ENCODE peak calls at places on chromosomes 7 and 10, in ten cellular contexts. W is stimulated activated CD8-positive, alpha-beta memory T cell treated with anti-CD3 and anti-CD28 coated beads, Interleukin-4, amount 100 ng/mL, for 48 hours; M is A549; E is upper lobe of right lung; C is upper lobe of left lung; K is SW480; I is cardiac fibroblast; Z is ovary; D is tibial nerve; U is hypothalamus. J is an unnamed sample.

GRCh38 chr10:102643346-102644065 is 773 bp upstream of the TRIM8 start:
- DNase-seq in D (no peak), E (peak), C (peak), I (peak), Z (peak), K (peak), U (no peak), W (no peak), M (peak), J (peak)

GRCh38 chr10:130341325-130341724 is 205.1 kb downstream of the GLRX3 start:
- DNase-seq in Z (no peak), K (peak), E (no peak), C (no peak), U (no peak), D (no peak), I (no peak), M (no peak), W (peak), J (no peak)

GRCh38 chr10:31554556-31554955 is 235.5 kb downstream of the ZEB1 start:
- DNase-seq in E (no peak), U (no peak), M (no peak), I (peak), D (no peak), C (no peak), K (no peak), Z (no peak), W (no peak), J (peak)

GRCh38 chr7:128247108-128247507 is 6.0 kb downstream of the LEP start:
- DNase-seq in U (no peak), M (no peak), Z (no peak), D (no peak), K (no peak), I (no peak), W (no peak), C (no peak), E (no peak), J (no peak)

GRCh38 chr7:87021285-87021684 is 38.2 kb downstream of the ELAPOR2 start:
- DNase-seq in U (no peak), K (no peak), Z (no peak), C (no peak), W (no peak), D (no peak), E (no peak), I (no peak), M (no peak), J (no peak)

GRCh38 chr7:140448781-140449180 is 30.5 kb downstream of the MKRN1 start:
- DNase-seq in U (no peak), W (no peak), M (no peak), K (no peak), E (no peak), I (no peak), C (no peak), Z (no peak), D (no peak), J (no peak)

GRCh38 chr7:138785587-138786437 is 12.0 kb upstream of the TMEM213 start:
- DNase-seq in I (peak), D (no peak), M (peak), E (no peak), Z (no peak), U (no peak), K (peak), W (no peak), C (no peak), J (peak)

GRCh38 chr10:70584941-70585544 is 17.5 kb downstream of the PRF1 start:
- DNase-seq in D (no peak), E (peak), C (no peak), Z (no peak), I (no peak), K (peak), U (no peak), M (no peak), W (no peak), J (no peak)

J was measured in EH.